ENCODE peak calls at places on chromosome 11, in ten cellular contexts. One of them, this sample, is unnamed.

GRCh38 chr11:14125529-14125928 is 163.0 kb downstream of the SPON1 start:
- DNase-seq in heart left ventricle: no peak
- DNase-seq in T1000: no peak
- DNase-seq in A549: no peak
- DNase-seq in EL: no peak
- DNase-seq in MCF 10A: peak
- DNase-seq in CD8-positive, alpha-beta T cell: no peak
- DNase-seq in stimulated activated CD4-positive, alpha-beta T cell treated with anti-CD3 and anti-CD28 coated beads, Interleukin-12 subunit alpha, Interleukin-12 subunit beta, amount 100 ng/mL, for 24 hours: no peak
- DNase-seq in left cardiac atrium: no peak
- DNase-seq in MM.1S: no peak
- DNase-seq in this sample: no peak

GRCh38 chr11:65089621-65090020 is 5.6 kb downstream of the ZFPL1 start:
- DNase-seq in heart left ventricle: no peak
- DNase-seq in T1000: no peak
- DNase-seq in A549: no peak
- DNase-seq in EL: no peak
- DNase-seq in MCF 10A: no peak
- DNase-seq in CD8-positive, alpha-beta T cell: no peak
- DNase-seq in stimulated activated CD4-positive, alpha-beta T cell treated with anti-CD3 and anti-CD28 coated beads, Interleukin-12 subunit alpha, Interleukin-12 subunit beta, amount 100 ng/mL, for 24 hours: no peak
- DNase-seq in left cardiac atrium: no peak
- DNase-seq in MM.1S: peak
- DNase-seq in this sample: no peak

GRCh38 chr11:14107071-14107470 is 144.5 kb downstream of the SPON1 start:
- DNase-seq in heart left ventricle: no peak
- DNase-seq in T1000: no peak
- DNase-seq in A549: no peak
- DNase-seq in EL: no peak
- DNase-seq in MCF 10A: no peak
- DNase-seq in CD8-positive, alpha-beta T cell: no peak
- DNase-seq in stimulated activated CD4-positive, alpha-beta T cell treated with anti-CD3 and anti-CD28 coated beads, Interleukin-12 subunit alpha, Interleukin-12 subunit beta, amount 100 ng/mL, for 24 hours: no peak
- DNase-seq in left cardiac atrium: no peak
- DNase-seq in MM.1S: no peak
- DNase-seq in this sample: peak

GRCh38 chr11:32079511-32079910 is 11.4 kb upstream of the RCN1 start:
- DNase-seq in heart left ventricle: no peak
- DNase-seq in T1000: no peak
- DNase-seq in A549: no peak
- DNase-seq in EL: no peak
- DNase-seq in MCF 10A: no peak
- DNase-seq in CD8-positive, alpha-beta T cell: no peak
- DNase-seq in stimulated activated CD4-positive, alpha-beta T cell treated with anti-CD3 and anti-CD28 coated beads, Interleukin-12 subunit alpha, Interleukin-12 subunit beta, amount 100 ng/mL, for 24 hours: no peak
- DNase-seq in left cardiac atrium: no peak
- DNase-seq in MM.1S: no peak
- DNase-seq in this sample: no peak

GRCh38 chr11:17350455-17351170 is 987 bp upstream of the NCR3LG1 start:
- DNase-seq in heart left ventricle: no peak
- DNase-seq in T1000: no peak
- DNase-seq in A549: no peak
- DNase-seq in EL: no peak
- DNase-seq in MCF 10A: no peak
- DNase-seq in CD8-positive, alpha-beta T cell: no peak
- DNase-seq in stimulated activated CD4-positive, alpha-beta T cell treated with anti-CD3 and anti-CD28 coated beads, Interleukin-12 subunit alpha, Interleukin-12 subunit beta, amount 100 ng/mL, for 24 hours: no peak
- DNase-seq in left cardiac atrium: no peak
- DNase-seq in MM.1S: no peak
- DNase-seq in this sample: no peak

GRCh38 chr11:2099523-2100316 is 39.5 kb downstream of the IGF2 start:
- DNase-seq in heart left ventricle: no peak
- DNase-seq in T1000: no peak
- DNase-seq in A549: no peak
- DNase-seq in EL: no peak
- DNase-seq in MCF 10A: peak
- DNase-seq in CD8-positive, alpha-beta T cell: no peak
- DNase-seq in stimulated activated CD4-positive, alpha-beta T cell treated with anti-CD3 and anti-CD28 coated beads, Interleukin-12 subunit alpha, Interleukin-12 subunit beta, amount 100 ng/mL, for 24 hours: no peak
- DNase-seq in left cardiac atrium: no peak
- DNase-seq in MM.1S: no peak
- DNase-seq in this sample: no peak

GRCh38 chr11:74000770-74001169 is 8.1 kb downstream of the UCP3 start:
- DNase-seq in heart left ventricle: no peak
- DNase-seq in T1000: no peak
- DNase-seq in A549: no peak
- DNase-seq in EL: no peak
- DNase-seq in MCF 10A: no peak
- DNase-seq in CD8-positive, alpha-beta T cell: no peak
- DNase-seq in stimulated activated CD4-positive, alpha-beta T cell treated with anti-CD3 and anti-CD28 coated beads, Interleukin-12 subunit alpha, Interleukin-12 subunit beta, amount 100 ng/mL, for 24 hours: no peak
- DNase-seq in left cardiac atrium: no peak
- DNase-seq in MM.1S: no peak
- DNase-seq in this sample: no peak

GRCh38 chr11:23399995-23400394 is 539.7 kb upstream of the CCDC179 start:
- DNase-seq in heart left ventricle: no peak
- DNase-seq in T1000: no peak
- DNase-seq in A549: no peak
- DNase-seq in EL: no peak
- DNase-seq in MCF 10A: no peak
- DNase-seq in CD8-positive, alpha-beta T cell: no peak
- DNase-seq in stimulated activated CD4-positive, alpha-beta T cell treated with anti-CD3 and anti-CD28 coated beads, Interleukin-12 subunit alpha, Interleukin-12 subunit beta, amount 100 ng/mL, for 24 hours: no peak
- DNase-seq in left cardiac atrium: no peak
- DNase-seq in MM.1S: no peak
- DNase-seq in this sample: no peak

GRCh38 chr11:17611049-17611448 is 64.0 kb downstream of the OTOG start:
- DNase-seq in heart left ventricle: no peak
- DNase-seq in T1000: no peak
- DNase-seq in A549: no peak
- DNase-seq in EL: no peak
- DNase-seq in MCF 10A: no peak
- DNase-seq in CD8-positive, alpha-beta T cell: no peak
- DNase-seq in stimulated activated CD4-positive, alpha-beta T cell treated with anti-CD3 and anti-CD28 coated beads, Interleukin-12 subunit alpha, Interleukin-12 subunit beta, amount 100 ng/mL, for 24 hours: no peak
- DNase-seq in left cardiac atrium: no peak
- DNase-seq in MM.1S: no peak
- DNase-seq in this sample: no peak

GRCh38 chr11:79285756-79286155 is 155.1 kb downstream of the TENM4 start:
- DNase-seq in heart left ventricle: no peak
- DNase-seq in T1000: no peak
- DNase-seq in A549: no peak
- DNase-seq in EL: no peak
- DNase-seq in MCF 10A: no peak
- DNase-seq in CD8-positive, alpha-beta T cell: no peak
- DNase-seq in stimulated activated CD4-positive, alpha-beta T cell treated with anti-CD3 and anti-CD28 coated beads, Interleukin-12 subunit alpha, Interleukin-12 subunit beta, amount 100 ng/mL, for 24 hours: no peak
- DNase-seq in left cardiac atrium: no peak
- DNase-seq in MM.1S: no peak
- DNase-seq in this sample: no peak

GRCh38 chr11:3042496-3043314 is 14.5 kb downstream of the CARS1 start:
- DNase-seq in heart left ventricle: no peak
- DNase-seq in T1000: no peak
- DNase-seq in A549: no peak
- DNase-seq in EL: no peak
- DNase-seq in MCF 10A: no peak
- DNase-seq in CD8-positive, alpha-beta T cell: no peak
- DNase-seq in stimulated activated CD4-positive, alpha-beta T cell treated with anti-CD3 and anti-CD28 coated beads, Interleukin-12 subunit alpha, Interleukin-12 subunit beta, amount 100 ng/mL, for 24 hours: no peak
- DNase-seq in left cardiac atrium: peak
- DNase-seq in MM.1S: no peak
- DNase-seq in this sample: no peak

GRCh38 chr11:32594272-32594671 is 10.6 kb downstream of the EIF3M start:
- DNase-seq in heart left ventricle: no peak
- DNase-seq in T1000: no peak
- DNase-seq in A549: no peak
- DNase-seq in EL: no peak
- DNase-seq in MCF 10A: no peak
- DNase-seq in CD8-positive, alpha-beta T cell: no peak
- DNase-seq in stimulated activated CD4-positive, alpha-beta T cell treated with anti-CD3 and anti-CD28 coated beads, Interleukin-12 subunit alpha, Interleukin-12 subunit beta, amount 100 ng/mL, for 24 hours: no peak
- DNase-seq in left cardiac atrium: no peak
- DNase-seq in MM.1S: no peak
- DNase-seq in this sample: no peak

GRCh38 chr11:83292709-83293435 is 6.7 kb upstream of the CCDC90B start:
- DNase-seq in heart left ventricle: no peak
- DNase-seq in T1000: no peak
- DNase-seq in A549: peak
- DNase-seq in EL: peak
- DNase-seq in MCF 10A: peak
- DNase-seq in CD8-positive, alpha-beta T cell: no peak
- DNase-seq in stimulated activated CD4-positive, alpha-beta T cell treated with anti-CD3 and anti-CD28 coated beads, Interleukin-12 subunit alpha, Interleukin-12 subunit beta, amount 100 ng/mL, for 24 hours: no peak
- DNase-seq in left cardiac atrium: no peak
- DNase-seq in MM.1S: peak
- DNase-seq in this sample: peak

GRCh38 chr11:43278302-43278956 is 33.4 kb upstream of the API5 start:
- DNase-seq in heart left ventricle: no peak
- DNase-seq in T1000: peak
- DNase-seq in A549: peak
- DNase-seq in EL: peak
- DNase-seq in MCF 10A: peak
- DNase-seq in CD8-positive, alpha-beta T cell: no peak
- DNase-seq in stimulated activated CD4-positive, alpha-beta T cell treated with anti-CD3 and anti-CD28 coated beads, Interleukin-12 subunit alpha, Interleukin-12 subunit beta, amount 100 ng/mL, for 24 hours: no peak
- DNase-seq in left cardiac atrium: no peak
- DNase-seq in MM.1S: peak
- DNase-seq in this sample: peak

GRCh38 chr11:93741882-93742226 is 382 bp downstream of the C11orf54 start:
- DNase-seq in heart left ventricle: no peak
- DNase-seq in T1000: no peak
- DNase-seq in A549: peak
- DNase-seq in EL: no peak
- DNase-seq in MCF 10A: peak
- DNase-seq in CD8-positive, alpha-beta T cell: no peak
- DNase-seq in stimulated activated CD4-positive, alpha-beta T cell treated with anti-CD3 and anti-CD28 coated beads, Interleukin-12 subunit alpha, Interleukin-12 subunit beta, amount 100 ng/mL, for 24 hours: no peak
- DNase-seq in left cardiac atrium: no peak
- DNase-seq in MM.1S: peak
- DNase-seq in this sample: no peak

GRCh38 chr11:111798279-111798678 is 32.1 kb upstream of the PPP2R1B start:
- DNase-seq in heart left ventricle: no peak
- DNase-seq in T1000: no peak
- DNase-seq in A549: no peak
- DNase-seq in EL: no peak
- DNase-seq in MCF 10A: no peak
- DNase-seq in CD8-positive, alpha-beta T cell: no peak
- DNase-seq in stimulated activated CD4-positive, alpha-beta T cell treated with anti-CD3 and anti-CD28 coated beads, Interleukin-12 subunit alpha, Interleukin-12 subunit beta, amount 100 ng/mL, for 24 hours: no peak
- DNase-seq in left cardiac atrium: no peak
- DNase-seq in MM.1S: no peak
- DNase-seq in this sample: no peak

GRCh38 chr11:6635082-6635932 is 16.1 kb upstream of the TPP1 start:
- DNase-seq in heart left ventricle: peak
- DNase-seq in T1000: no peak
- DNase-seq in A549: no peak
- DNase-seq in EL: peak
- DNase-seq in MCF 10A: no peak
- DNase-seq in CD8-positive, alpha-beta T cell: no peak
- DNase-seq in stimulated activated CD4-positive, alpha-beta T cell treated with anti-CD3 and anti-CD28 coated beads, Interleukin-12 subunit alpha, Interleukin-12 subunit beta, amount 100 ng/mL, for 24 hours: no peak
- DNase-seq in left cardiac atrium: peak
- DNase-seq in MM.1S: no peak
- DNase-seq in this sample: no peak

GRCh38 chr11:68753300-68753699 is 2.0 kb upstream of the TESMIN start:
- DNase-seq in heart left ventricle: no peak
- DNase-seq in T1000: no peak
- DNase-seq in A549: no peak
- DNase-seq in EL: no peak
- DNase-seq in MCF 10A: no peak
- DNase-seq in CD8-positive, alpha-beta T cell: no peak
- DNase-seq in stimulated activated CD4-positive, alpha-beta T cell treated with anti-CD3 and anti-CD28 coated beads, Interleukin-12 subunit alpha, Interleukin-12 subunit beta, amount 100 ng/mL, for 24 hours: no peak
- DNase-seq in left cardiac atrium: no peak
- DNase-seq in MM.1S: no peak
- DNase-seq in this sample: no peak

GRCh38 chr11:123063396-123064267 is 1.7 kb upstream of the HSPA8 start:
- DNase-seq in heart left ventricle: peak
- DNase-seq in T1000: no peak
- DNase-seq in A549: peak
- DNase-seq in EL: peak
- DNase-seq in MCF 10A: peak
- DNase-seq in CD8-positive, alpha-beta T cell: no peak
- DNase-seq in stimulated activated CD4-positive, alpha-beta T cell treated with anti-CD3 and anti-CD28 coated beads, Interleukin-12 subunit alpha, Interleukin-12 subunit beta, amount 100 ng/mL, for 24 hours: no peak
- DNase-seq in left cardiac atrium: peak
- DNase-seq in MM.1S: peak
- DNase-seq in this sample: no peak

GRCh38 chr11:78889698-78890097 is 315.0 kb upstream of the NARS2 start:
- DNase-seq in heart left ventricle: no peak
- DNase-seq in T1000: no peak
- DNase-seq in A549: no peak
- DNase-seq in EL: no peak
- DNase-seq in MCF 10A: no peak
- DNase-seq in CD8-positive, alpha-beta T cell: no peak
- DNase-seq in stimulated activated CD4-positive, alpha-beta T cell treated with anti-CD3 and anti-CD28 coated beads, Interleukin-12 subunit alpha, Interleukin-12 subunit beta, amount 100 ng/mL, for 24 hours: no peak
- DNase-seq in left cardiac atrium: no peak
- DNase-seq in MM.1S: no peak
- DNase-seq in this sample: no peak

GRCh38 chr11:30741039-30741550 is 154.9 kb upstream of the MPPED2 start:
- DNase-seq in heart left ventricle: no peak
- DNase-seq in T1000: peak
- DNase-seq in A549: peak
- DNase-seq in EL: no peak
- DNase-seq in MCF 10A: peak
- DNase-seq in CD8-positive, alpha-beta T cell: no peak
- DNase-seq in stimulated activated CD4-positive, alpha-beta T cell treated with anti-CD3 and anti-CD28 coated beads, Interleukin-12 subunit alpha, Interleukin-12 subunit beta, amount 100 ng/mL, for 24 hours: no peak
- DNase-seq in left cardiac atrium: no peak
- DNase-seq in MM.1S: no peak
- DNase-seq in this sample: no peak

GRCh38 chr11:23423119-23423518 is 562.8 kb upstream of the CCDC179 start:
- DNase-seq in heart left ventricle: no peak
- DNase-seq in T1000: no peak
- DNase-seq in A549: no peak
- DNase-seq in EL: peak
- DNase-seq in MCF 10A: no peak
- DNase-seq in CD8-positive, alpha-beta T cell: no peak
- DNase-seq in stimulated activated CD4-positive, alpha-beta T cell treated with anti-CD3 and anti-CD28 coated beads, Interleukin-12 subunit alpha, Interleukin-12 subunit beta, amount 100 ng/mL, for 24 hours: no peak
- DNase-seq in left cardiac atrium: no peak
- DNase-seq in MM.1S: no peak
- DNase-seq in this sample: no peak

GRCh38 chr11:3157381-3158130 is 7.6 kb downstream of the OSBPL5 start:
- DNase-seq in heart left ventricle: no peak
- DNase-seq in T1000: no peak
- DNase-seq in A549: no peak
- DNase-seq in EL: no peak
- DNase-seq in MCF 10A: no peak
- DNase-seq in CD8-positive, alpha-beta T cell: no peak
- DNase-seq in stimulated activated CD4-positive, alpha-beta T cell treated with anti-CD3 and anti-CD28 coated beads, Interleukin-12 subunit alpha, Interleukin-12 subunit beta, amount 100 ng/mL, for 24 hours: no peak
- DNase-seq in left cardiac atrium: peak
- DNase-seq in MM.1S: no peak
- DNase-seq in this sample: no peak

GRCh38 chr11:28835790-28836189 is 727.6 kb downstream of the METTL15 start:
- DNase-seq in heart left ventricle: no peak
- DNase-seq in T1000: no peak
- DNase-seq in A549: peak
- DNase-seq in EL: peak
- DNase-seq in MCF 10A: peak
- DNase-seq in CD8-positive, alpha-beta T cell: no peak
- DNase-seq in stimulated activated CD4-positive, alpha-beta T cell treated with anti-CD3 and anti-CD28 coated beads, Interleukin-12 subunit alpha, Interleukin-12 subunit beta, amount 100 ng/mL, for 24 hours: no peak
- DNase-seq in left cardiac atrium: no peak
- DNase-seq in MM.1S: no peak
- DNase-seq in this sample: peak

GRCh38 chr11:120236169-120237107 is 3.5 kb upstream of the POU2F3 start:
- DNase-seq in heart left ventricle: no peak
- DNase-seq in T1000: no peak
- DNase-seq in A549: peak
- DNase-seq in EL: peak
- DNase-seq in MCF 10A: peak
- DNase-seq in CD8-positive, alpha-beta T cell: no peak
- DNase-seq in stimulated activated CD4-positive, alpha-beta T cell treated with anti-CD3 and anti-CD28 coated beads, Interleukin-12 subunit alpha, Interleukin-12 subunit beta, amount 100 ng/mL, for 24 hours: no peak
- DNase-seq in left cardiac atrium: no peak
- DNase-seq in MM.1S: no peak
- DNase-seq in this sample: no peak

GRCh38 chr11:2106583-2107209 is 32.5 kb downstream of the IGF2 start:
- DNase-seq in heart left ventricle: no peak
- DNase-seq in T1000: no peak
- DNase-seq in A549: no peak
- DNase-seq in EL: no peak
- DNase-seq in MCF 10A: no peak
- DNase-seq in CD8-positive, alpha-beta T cell: no peak
- DNase-seq in stimulated activated CD4-positive, alpha-beta T cell treated with anti-CD3 and anti-CD28 coated beads, Interleukin-12 subunit alpha, Interleukin-12 subunit beta, amount 100 ng/mL, for 24 hours: no peak
- DNase-seq in left cardiac atrium: no peak
- DNase-seq in MM.1S: no peak
- DNase-seq in this sample: no peak

GRCh38 chr11:64772318-64773018 is 5.9 kb downstream of the SF1 start:
- DNase-seq in heart left ventricle: no peak
- DNase-seq in T1000: no peak
- DNase-seq in A549: no peak
- DNase-seq in EL: no peak
- DNase-seq in MCF 10A: no peak
- DNase-seq in CD8-positive, alpha-beta T cell: no peak
- DNase-seq in stimulated activated CD4-positive, alpha-beta T cell treated with anti-CD3 and anti-CD28 coated beads, Interleukin-12 subunit alpha, Interleukin-12 subunit beta, amount 100 ng/mL, for 24 hours: no peak
- DNase-seq in left cardiac atrium: no peak
- DNase-seq in MM.1S: peak
- DNase-seq in this sample: no peak

GRCh38 chr11:6390718-6391547 is 659 bp downstream of the SMPD1 start:
- DNase-seq in heart left ventricle: no peak
- DNase-seq in T1000: no peak
- DNase-seq in A549: no peak
- DNase-seq in EL: no peak
- DNase-seq in MCF 10A: no peak
- DNase-seq in CD8-positive, alpha-beta T cell: no peak
- DNase-seq in stimulated activated CD4-positive, alpha-beta T cell treated with anti-CD3 and anti-CD28 coated beads, Interleukin-12 subunit alpha, Interleukin-12 subunit beta, amount 100 ng/mL, for 24 hours: no peak
- DNase-seq in left cardiac atrium: no peak
- DNase-seq in MM.1S: no peak
- DNase-seq in this sample: no peak